ENCODE peak calls at places on chromosomes 11 and 22, in ten cellular contexts. X is NCI-H1092; N is nephron progenitor cell; S is hippocampal formation; H is activated naive CD4-positive, alpha-beta T cell treated with anti-CD3 and anti-CD28 coated beads, Interleukin-2, amount 50 U/mL, for 16 hours; K is aorta; W is NCI-H69; L is kidney tubule cell; C is NCI-H2029 treated with DMSO at 0.1 percent for 48 hours; F is A549. Y is an unnamed sample.
A peak's percentile ranks its signal among the peaks of the same experiment; 100 is the strongest.

GRCh38 chr22:21641417-21641794 is 696 bp upstream of the SDF2L1 start:
- DNase-seq in X (no peak), N (peak; percentile 51), S (peak; percentile 15), H (no peak), K (no peak), W (peak; percentile 68), L (peak; percentile 65), C (no peak), F (peak; percentile 64), Y (no peak)

GRCh38 chr11:65653229-65654225 is 9.2 kb downstream of the RELA start:
- DNase-seq in X (no peak), N (no peak), S (peak; percentile 37), H (no peak), K (no peak), W (peak; percentile 34), L (no peak), C (peak; percentile 52), F (no peak), Y (no peak)

GRCh38 chr11:130782361-130783221 is 133.7 kb downstream of the SNX19 start:
- DNase-seq in X (no peak), N (no peak), S (no peak), H (no peak), K (no peak), W (no peak), L (peak; percentile 80), C (no peak), F (no peak), Y (no peak)

GRCh38 chr11:105181521-105181920 is 42.0 kb upstream of the CARD18 start:
- DNase-seq in X (no peak), N (no peak), S (no peak), H (no peak), K (no peak), W (no peak), L (no peak), C (no peak), F (no peak), Y (no peak)

GRCh38 chr22:37401401-37401859 is 25.8 kb downstream of the ELFN2 start:
- DNase-seq in X (no peak), N (no peak), S (no peak), H (no peak), K (no peak), W (no peak), L (no peak), C (no peak), F (no peak), Y (no peak)

GRCh38 chr11:34029176-34029575 is 22.4 kb upstream of the CAPRIN1 start:
- DNase-seq in X (no peak), N (no peak), S (no peak), H (no peak), K (no peak), W (no peak), L (no peak), C (peak; percentile 7), F (no peak), Y (no peak)

GRCh38 chr11:119374632-119375394 is 6.7 kb downstream of the USP2 start:
- DNase-seq in X (no peak), N (no peak), S (peak; percentile 38), H (no peak), K (peak; percentile 74), W (peak; percentile 46), L (no peak), C (no peak), F (no peak), Y (no peak)

GRCh38 chr22:38715176-38715764 is 9.5 kb downstream of the GTPBP1 start:
- DNase-seq in X (no peak), N (no peak), S (no peak), H (no peak), K (no peak), W (peak; percentile 16), L (no peak), C (peak; percentile 80), F (no peak), Y (peak; percentile 77)

GRCh38 chr11:93773045-93773477 is 11.0 kb upstream of the MED17 start:
- DNase-seq in X (no peak), N (peak; percentile 46), S (no peak), H (no peak), K (no peak), W (no peak), L (no peak), C (no peak), F (no peak), Y (no peak)

GRCh38 chr11:107018902-107019493 is 722 bp upstream of the GUCY1A2 start:
- DNase-seq in X (peak; percentile 9), N (peak; percentile 82), S (peak; percentile 36), H (peak; percentile 11), K (peak; percentile 80), W (peak; percentile 80), L (peak; percentile 67), C (no peak), F (peak; percentile 36), Y (no peak)

GRCh38 chr11:118638726-118639125 is 31.3 kb downstream of the PHLDB1 start:
- DNase-seq in X (no peak), N (no peak), S (no peak), H (no peak), K (no peak), W (no peak), L (no peak), C (no peak), F (no peak), Y (no peak)

GRCh38 chr11:111327908-111328624 is 29.7 kb downstream of the POU2AF3 start:
- DNase-seq in X (peak; percentile 14), N (no peak), S (no peak), H (no peak), K (no peak), W (peak; percentile 78), L (peak; percentile 21), C (no peak), F (no peak), Y (no peak)

GRCh38 chr11:64859542-64860414 is 15.3 kb upstream of the CDC42BPG start:
- DNase-seq in X (no peak), N (no peak), S (no peak), H (peak; percentile 59), K (peak; percentile 73), W (no peak), L (no peak), C (no peak), F (no peak), Y (no peak)

Y was measured in DMS153.